ENCODE peak calls at places on chromosome 4, in six cellular contexts. R is IMR-90, Z is fibroblast of lung, P is left lung, G is endothelial cell, K is choroid plexus epithelial cell. C is an unnamed sample.

GRCh38 chr4:183986645-183987528 is 81.8 kb downstream of the STOX2 start:
- DNase-seq in R (no peak), Z (no peak), P (no peak), G (no peak), K (no peak), C (no peak)

GRCh38 chr4:110183643-110184042 is 14.8 kb downstream of the ELOVL6 start:
- DNase-seq in R (no peak), Z (no peak), P (no peak), G (no peak), K (peak), C (no peak)

GRCh38 chr4:150769235-150769634 is 187.3 kb downstream of the MAB21L2 start:
- DNase-seq in R (peak), Z (peak), P (no peak), G (no peak), K (peak), C (no peak)

GRCh38 chr4:161936625-161937133 is 227.1 kb downstream of the FSTL5 start:
- DNase-seq in R (peak), Z (peak), P (no peak), G (no peak), K (peak), C (no peak)

GRCh38 chr4:119130365-119131065 is 5.1 kb upstream of the MYOZ2 start:
- DNase-seq in R (peak), Z (peak), P (no peak), G (no peak), K (peak), C (no peak)

GRCh38 chr4:44978035-44978434 is 251.7 kb upstream of the GNPDA2 start:
- DNase-seq in R (no peak), Z (no peak), P (no peak), G (no peak), K (no peak), C (no peak)

GRCh38 chr4:1771555-1772305 is 21.4 kb upstream of the FGFR3 start:
- DNase-seq in R (no peak), Z (no peak), P (no peak), G (no peak), K (no peak), C (peak)

GRCh38 chr4:8277356-8278008 is 7.9 kb downstream of the HTRA3 start:
- DNase-seq in R (no peak), Z (no peak), P (peak), G (no peak), K (no peak), C (no peak)

GRCh38 chr4:7398104-7398423 is 36.7 kb downstream of the PSAPL1 start:
- DNase-seq in R (peak), Z (peak), P (peak), G (no peak), K (peak), C (peak)

GRCh38 chr4:183300070-183300469 is 20.0 kb downstream of the CLDN22 start:
- DNase-seq in R (peak), Z (peak), P (no peak), G (no peak), K (peak), C (no peak)

GRCh38 chr4:143438710-143439109 is 74.8 kb upstream of the SMARCA5 start:
- DNase-seq in R (no peak), Z (no peak), P (no peak), G (no peak), K (no peak), C (no peak)
- TF ChIP-seq CTCF in R (no peak), Z (no peak), P (no peak), G (no peak), K (no peak), C (no peak)

GRCh38 chr4:85151786-85152185 is 185.3 kb upstream of the WDFY3 start:
- DNase-seq in R (no peak), Z (no peak), P (no peak), G (no peak), K (peak), C (no peak)

GRCh38 chr4:85149656-85150055 is 183.2 kb upstream of the WDFY3 start:
- DNase-seq in R (peak), Z (peak), P (no peak), G (no peak), K (peak), C (no peak)

GRCh38 chr4:85152490-85152889 is 186.0 kb upstream of the WDFY3 start:
- DNase-seq in R (no peak), Z (no peak), P (no peak), G (no peak), K (no peak), C (no peak)

GRCh38 chr4:85151349-85151748 is 184.9 kb upstream of the WDFY3 start:
- DNase-seq in R (no peak), Z (no peak), P (no peak), G (no peak), K (no peak), C (no peak)

GRCh38 chr4:85147481-85148076 is 181.1 kb upstream of the WDFY3 start:
- DNase-seq in R (peak), Z (peak), P (no peak), G (peak), K (peak), C (peak)
- TF ChIP-seq CTCF in R (peak), Z (peak), P (peak), G (peak), K (peak), C (peak)

GRCh38 chr4:20301161-20301560 is 49.5 kb downstream of the SLIT2 start:
- DNase-seq in R (no peak), Z (no peak), P (no peak), G (no peak), K (no peak), C (no peak)

GRCh38 chr4:20311863-20312262 is 60.2 kb downstream of the SLIT2 start:
- DNase-seq in R (peak), Z (no peak), P (no peak), G (no peak), K (peak), C (no peak)

GRCh38 chr4:20305976-20306375 is 54.3 kb downstream of the SLIT2 start:
- DNase-seq in R (peak), Z (peak), P (no peak), G (no peak), K (peak), C (no peak)
- TF ChIP-seq CTCF in R (peak), Z (peak), P (no peak), G (no peak), K (peak), C (no peak)

DNA sequence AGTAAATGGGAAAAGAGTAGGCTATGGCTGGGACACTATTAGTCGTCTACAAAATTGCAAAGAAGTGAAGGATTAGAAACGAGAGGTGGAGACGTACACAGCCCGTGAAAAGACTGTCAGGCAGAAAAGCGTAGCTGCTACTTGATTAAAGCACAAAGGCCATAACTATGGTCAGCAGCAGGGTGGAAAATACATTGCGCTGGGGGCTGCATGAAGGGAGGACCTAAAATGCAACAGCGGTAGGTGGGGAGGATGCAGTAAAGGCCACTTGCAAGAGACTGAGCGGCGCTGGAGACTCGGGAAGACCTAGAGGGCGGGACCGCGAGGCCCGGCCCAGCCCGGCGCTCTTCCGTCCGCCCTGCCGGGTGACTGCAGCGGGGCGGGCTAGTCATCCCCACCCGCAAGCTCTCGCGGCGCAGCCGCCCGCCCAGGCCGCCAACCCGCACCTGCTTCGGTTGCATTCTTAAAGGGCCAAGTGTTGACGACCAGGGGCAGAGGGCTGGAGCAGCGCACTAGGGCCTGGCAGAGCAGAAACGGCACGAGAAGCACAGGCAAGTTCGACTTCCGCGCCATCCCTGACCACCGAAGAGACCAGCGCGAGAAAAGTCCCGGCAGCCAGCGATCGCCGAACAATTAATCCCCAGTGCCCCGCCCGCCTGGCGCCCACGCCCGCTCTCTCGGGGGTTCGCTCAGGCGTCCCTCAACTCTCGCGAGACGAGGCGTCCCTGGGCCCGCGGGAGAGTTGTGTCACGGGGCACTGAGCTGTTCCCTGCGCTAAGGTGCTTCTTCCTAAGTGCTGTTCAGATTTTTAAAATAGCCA is at the start of gene AGA:
- DNase-seq in R (peak), Z (peak), P (peak), G (peak), K (peak), C (peak)
- TF ChIP-seq CTCF in R (no peak), Z (no peak), P (no peak), G (no peak), K (no peak), C (no peak)

GRCh38 chr4:28360681-28361080 is 1500.0 kb downstream of the STIM2 start:
- DNase-seq in R (peak), Z (no peak), P (no peak), G (no peak), K (peak), C (no peak)

GRCh38 chr4:28362169-28362568 is 1501.5 kb downstream of the STIM2 start:
- DNase-seq in R (no peak), Z (no peak), P (no peak), G (no peak), K (no peak), C (no peak)

GRCh38 chr4:28354874-28355273 is 1494.2 kb downstream of the STIM2 start:
- DNase-seq in R (no peak), Z (no peak), P (no peak), G (no peak), K (no peak), C (no peak)

DNA sequence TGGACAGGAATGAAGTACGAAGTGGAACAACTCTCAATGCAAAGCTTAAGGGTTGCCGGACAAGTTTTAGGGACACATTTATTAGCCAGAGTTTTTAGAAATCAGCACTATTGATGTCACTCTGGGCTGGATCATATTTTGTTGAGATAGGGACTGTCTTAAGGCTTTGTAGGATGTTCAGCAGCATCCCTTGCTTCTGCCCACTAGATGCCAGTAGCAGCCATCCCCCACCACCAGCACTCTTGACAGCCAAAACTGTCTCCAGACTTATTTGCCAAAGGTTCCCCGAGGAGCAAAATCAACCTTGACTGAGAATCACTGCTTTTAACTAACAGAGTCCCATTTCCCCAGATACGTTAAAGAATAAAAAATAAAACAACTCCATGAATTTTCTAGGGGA is 1497.3 kb downstream of the STIM2 start:
- DNase-seq in R (peak), Z (peak), P (no peak), G (peak), K (peak), C (no peak)
- TF ChIP-seq CTCF in R (peak), Z (peak), P (no peak), G (no peak), K (peak), C (no peak)

GRCh38 chr4:60744767-60745166 is 455.4 kb upstream of the ADGRL3 start:
- DNase-seq in R (peak), Z (peak), P (no peak), G (no peak), K (peak), C (no peak)
- TF ChIP-seq CTCF in R (peak), Z (peak), P (no peak), G (no peak), K (peak), C (no peak)

GRCh38 chr4:46462746-46463145 is 72.8 kb upstream of the GABRA2 start:
- DNase-seq in R (no peak), Z (no peak), P (no peak), G (no peak), K (no peak), C (no peak)
- TF ChIP-seq CTCF in R (no peak), Z (no peak), P (no peak), G (no peak), K (no peak), C (no peak)

C was measured in activated CD8-positive, alpha-beta T cell treated with anti-CD3 and anti-CD28 coated beads for 36 hours.